ENCODE peak calls at places on chromosomes 13 and 19, in five cellular contexts. O is tibial nerve, U is cardiac fibroblast, S is RWPE2, Z is uterus. I is an unnamed sample.

GRCh38 chr13:28349901-28350654 is 144.8 kb downstream of the FLT1 start:
- DNase-seq in O (no peak), U (no peak), S (no peak), Z (no peak), I (no peak)

GRCh38 chr13:90884066-90884465 is 463.4 kb upstream of the MIR17HG start:
- DNase-seq in O (no peak), U (no peak), S (no peak), Z (no peak), I (no peak)

GRCh38 chr13:35781661-35782060 is 305.2 kb upstream of the MAB21L1 start:
- DNase-seq in O (no peak), U (no peak), S (no peak), Z (no peak), I (no peak)

GRCh38 chr13:27704681-27705080 is 83.0 kb downstream of the POLR1D start:
- DNase-seq in O (no peak), U (peak; percentile 5), S (no peak), Z (no peak), I (no peak)

GRCh38 chr13:33352520-33352919 is 67.0 kb upstream of the STARD13 start:
- DNase-seq in O (no peak), U (no peak), S (no peak), Z (no peak), I (no peak)

GRCh38 chr19:33767898-33768413 is 28.7 kb upstream of the KCTD15 start:
- DNase-seq in O (no peak), U (peak; percentile 26), S (no peak), Z (no peak), I (peak; percentile 89)

GRCh38 chr19:42473686-42474085 is 30.9 kb upstream of the CXCL17 start:
- DNase-seq in O (no peak), U (no peak), S (no peak), Z (no peak), I (no peak)

GRCh38 chr19:57192064-57192395 is 730 bp downstream of the ZNF264 start:
- DNase-seq in O (no peak), U (peak; percentile 7), S (no peak), Z (no peak), I (no peak)

GRCh38 chr13:71513414-71514063 is 353.5 kb downstream of the DACH1 start:
- DNase-seq in O (no peak), U (no peak), S (no peak), Z (no peak), I (no peak)

GRCh38 chr19:58551123-58551497 is 3.8 kb downstream of the CHMP2A start:
- DNase-seq in O (no peak), U (no peak), S (no peak), Z (no peak), I (no peak)

GRCh38 chr13:96112936-96113335 is 23.0 kb downstream of the HS6ST3 start:
- DNase-seq in O (no peak), U (no peak), S (no peak), Z (no peak), I (no peak)

GRCh38 chr19:13881692-13882418 is 4.9 kb downstream of the NANOS3 start:
- DNase-seq in O (no peak), U (peak; percentile 42), S (no peak), Z (no peak), I (no peak)

GRCh38 chr13:88761145-88761544 is 1090.0 kb downstream of the SLITRK5 start:
- DNase-seq in O (no peak), U (no peak), S (no peak), Z (no peak), I (no peak)

GRCh38 chr19:54616057-54616456 is 14.2 kb upstream of the LILRB1 start:
- DNase-seq in O (no peak), U (no peak), S (no peak), Z (no peak), I (no peak)

GRCh38 chr13:107222619-107223018 is 654.7 kb upstream of the ARGLU1 start:
- DNase-seq in O (no peak), U (no peak), S (no peak), Z (no peak), I (no peak)

GRCh38 chr13:35764359-35765015 is 288.0 kb upstream of the MAB21L1 start:
- DNase-seq in O (no peak), U (no peak), S (no peak), Z (no peak), I (no peak)

GRCh38 chr19:39363909-39364457 is 21.8 kb downstream of the SAMD4B start:
- DNase-seq in O (peak; percentile 49), U (peak; percentile 36), S (no peak), Z (peak; percentile 50), I (no peak)

GRCh38 chr19:17376935-17377600 is at the start of gene PLVAP:
- DNase-seq in O (no peak), U (no peak), S (no peak), Z (no peak), I (no peak)

GRCh38 chr13:106919638-106920037 is 351.7 kb upstream of the ARGLU1 start:
- DNase-seq in O (no peak), U (peak; percentile 24), S (no peak), Z (peak; percentile 17), I (no peak)

GRCh38 chr13:35600137-35600536 is 123.6 kb upstream of the MAB21L1 start:
- DNase-seq in O (no peak), U (peak; percentile 45), S (no peak), Z (no peak), I (no peak)

GRCh38 chr13:93473441-93474270 is 247.0 kb downstream of the GPC6 start:
- DNase-seq in O (no peak), U (no peak), S (no peak), Z (no peak), I (no peak)

GRCh38 chr19:51227324-51227723 is 2.4 kb downstream of the CD33 start:
- DNase-seq in O (no peak), U (no peak), S (no peak), Z (no peak), I (no peak)

GRCh38 chr13:22375151-22375550 is 704.3 kb downstream of the FGF9 start:
- DNase-seq in O (no peak), U (no peak), S (no peak), Z (no peak), I (no peak)

DNA sequence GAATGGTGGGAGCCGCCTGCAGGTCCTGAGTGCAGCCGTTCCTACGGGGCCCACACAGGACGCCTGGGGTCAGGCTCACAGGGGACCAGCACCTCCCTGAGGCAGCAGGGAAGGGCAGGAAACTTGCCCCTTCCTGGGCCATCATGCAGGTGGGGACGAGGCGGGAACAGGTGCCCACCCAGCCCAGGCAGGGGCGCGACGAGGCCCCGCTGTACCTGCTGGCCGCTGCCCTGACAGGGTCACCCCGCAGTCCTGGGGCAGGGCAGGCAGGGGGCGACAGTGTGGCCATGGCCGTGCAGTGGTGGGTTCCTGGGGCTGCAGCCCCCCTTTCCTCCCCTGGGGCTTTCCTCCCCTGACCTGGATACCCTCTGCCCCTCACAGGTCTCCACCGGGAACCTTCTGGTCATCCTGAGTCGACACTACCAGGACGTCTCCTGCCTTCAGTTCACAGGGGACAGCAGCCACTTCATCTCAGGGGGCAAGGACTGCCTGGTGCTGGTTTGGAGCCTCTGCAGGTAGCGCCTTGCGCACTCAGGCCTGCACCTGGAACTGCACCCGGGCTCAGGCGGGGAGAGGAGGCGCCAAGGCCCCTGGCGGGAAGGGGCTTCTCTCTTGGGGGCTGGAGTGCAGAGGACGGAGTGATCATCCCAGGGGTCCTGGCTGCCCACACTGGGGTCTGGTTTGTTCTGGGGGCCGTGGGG is 5.4 kb downstream of the WDR18 start:
- DNase-seq in O (no peak), U (no peak), S (peak; percentile 49), Z (no peak), I (peak; percentile 16)
- TF ChIP-seq CTCF in O (no peak), U (peak; percentile 40), S (no peak), Z (no peak), I (no peak)

DNA sequence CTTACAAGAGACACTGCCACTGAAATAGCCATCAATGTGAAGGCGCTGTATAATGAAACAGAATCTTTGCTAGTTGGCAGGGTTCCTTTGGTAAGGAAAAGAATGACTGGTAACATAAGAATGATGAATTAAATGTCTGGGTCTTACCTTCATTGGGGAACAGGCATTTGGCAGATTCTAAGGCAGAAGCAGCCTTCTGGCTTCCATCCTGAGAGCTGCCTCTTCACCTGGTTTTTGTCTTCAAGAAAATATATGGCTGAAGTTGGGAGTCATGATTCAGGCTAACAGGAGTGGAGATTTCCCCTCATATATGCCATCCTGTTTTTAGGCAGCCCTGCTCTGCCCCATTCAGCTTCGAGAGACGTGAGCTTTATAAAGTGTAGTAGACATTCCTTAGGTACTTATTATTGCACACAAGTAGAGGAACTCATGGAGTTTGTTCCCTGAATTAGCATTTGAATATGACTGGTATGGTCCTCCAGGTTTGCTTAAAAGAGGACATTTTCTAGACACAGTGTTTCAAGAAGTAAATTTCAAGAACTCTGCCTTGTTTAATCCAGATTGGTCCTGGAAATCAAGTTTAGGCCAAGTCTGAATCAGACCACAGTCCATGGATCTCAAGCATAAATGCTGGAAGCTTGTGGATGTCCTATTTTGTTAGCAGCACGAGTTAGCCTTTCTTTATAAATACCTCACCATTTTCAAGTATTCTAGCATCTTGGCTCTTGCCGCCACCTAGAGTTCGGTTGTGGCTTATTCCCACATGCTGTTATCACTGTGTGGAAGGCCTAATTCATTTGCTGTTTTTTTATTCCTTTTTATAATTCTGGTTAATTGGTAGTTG is 56.2 kb upstream of the AKAP11 start:
- DNase-seq in O (peak; percentile 7), U (peak; percentile 61), S (no peak), Z (no peak), I (peak; percentile 41)
- TF ChIP-seq CTCF in O (peak; percentile 6), U (peak; percentile 64), S (peak; percentile 69), Z (no peak), I (no peak)

DNA sequence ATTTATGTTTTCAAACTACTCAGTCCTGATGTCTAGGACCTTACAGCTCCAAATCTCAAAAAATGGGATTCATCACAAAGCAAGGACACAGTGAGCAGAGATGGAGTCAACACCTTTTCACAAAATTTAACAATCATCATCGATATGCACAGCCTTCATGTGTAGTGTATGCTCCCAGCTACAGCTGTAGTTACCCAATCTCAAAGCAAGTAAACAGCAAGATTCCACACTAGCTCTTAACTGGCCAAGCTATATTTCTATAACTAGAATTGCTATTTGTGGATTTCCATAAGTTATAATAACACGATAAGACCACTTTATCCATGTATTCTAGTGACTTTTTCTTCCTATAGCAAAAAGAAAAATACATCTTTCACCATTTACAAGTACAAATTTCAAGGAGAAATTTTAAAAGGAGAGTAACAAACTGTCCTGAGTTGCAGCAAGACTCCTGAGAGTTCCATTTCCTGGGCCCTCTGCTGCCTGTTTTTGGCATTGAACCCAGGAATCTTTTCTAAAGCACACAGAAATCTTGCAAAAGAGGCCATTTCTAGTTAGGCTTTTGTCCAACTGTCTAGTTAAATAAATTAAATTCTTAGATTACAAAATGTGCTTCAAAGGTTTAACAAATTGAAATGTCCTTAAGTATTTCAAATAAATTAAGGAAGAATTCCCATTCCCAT is 460.6 kb downstream of the FGF14 start:
- DNase-seq in O (no peak), U (peak; percentile 22), S (no peak), Z (no peak), I (no peak)
- TF ChIP-seq CTCF in O (no peak), U (peak; percentile 37), S (no peak), Z (no peak), I (no peak)

DNA sequence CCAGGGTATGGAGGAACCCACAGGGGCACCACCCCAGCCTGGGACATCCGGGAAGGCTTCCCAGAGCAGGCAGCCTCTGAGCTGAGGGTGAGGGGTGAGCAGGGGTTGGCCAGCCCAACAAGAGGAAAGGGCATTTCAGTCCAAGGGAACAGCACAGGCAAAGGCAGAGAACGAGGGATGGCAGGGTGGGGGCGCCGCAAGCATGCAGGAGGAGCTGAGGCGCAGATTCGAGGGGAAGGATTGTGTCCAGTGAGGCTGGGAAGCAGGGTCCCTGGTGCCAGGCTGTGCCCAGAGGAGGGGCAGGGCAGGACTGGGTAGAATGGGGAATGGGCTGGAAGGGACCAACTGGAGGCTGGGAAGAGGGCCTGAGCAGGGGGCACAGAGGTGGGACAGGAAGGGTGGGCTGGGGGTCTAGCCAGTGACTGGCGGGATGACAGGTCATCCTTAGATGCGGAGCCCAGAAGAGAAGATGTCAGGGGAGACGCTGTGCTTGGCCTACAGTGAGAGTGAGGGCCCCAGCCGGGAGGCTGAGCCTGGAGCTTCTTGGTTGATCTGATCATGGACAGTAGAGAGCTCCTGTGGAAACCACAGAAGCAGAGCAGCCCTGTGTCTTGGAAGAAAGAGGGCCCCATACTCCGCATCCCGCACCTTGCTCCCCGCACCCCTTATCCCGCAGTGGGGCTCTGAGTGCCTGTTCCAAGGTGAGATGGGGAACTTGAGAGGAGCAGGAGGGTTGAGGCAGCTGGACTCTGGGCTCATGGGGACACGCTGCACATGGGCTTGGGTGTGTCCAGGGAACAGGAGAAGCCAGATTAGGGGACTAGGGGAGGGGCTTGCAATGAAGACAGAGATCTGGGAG is 13.7 kb downstream of the EMP3 start:
- DNase-seq in O (no peak), U (no peak), S (no peak), Z (no peak), I (no peak)
- TF ChIP-seq CTCF in O (no peak), U (no peak), S (no peak), Z (no peak), I (no peak)

I was measured in mesothelial cell of epicardium.